ENCODE peak calls at places on chromosomes 5 and 9, in five cellular contexts. G, Q, R, I and J are unnamed samples.

GRCh38 chr5:167412506-167412905 is 878.9 kb upstream of the WWC1 start:
- DNase-seq in R (no peak), I (no peak), G (no peak), Q (no peak), J (no peak)

GRCh38 chr5:178490935-178491632 is 99.1 kb downstream of the COL23A1 start:
- DNase-seq in Q (no peak), R (no peak), I (no peak), G (no peak), J (no peak)

GRCh38 chr5:138948391-138949222 is 73.5 kb upstream of the LRRTM2 start:
- DNase-seq in R (no peak), I (no peak), G (no peak), Q (no peak), J (no peak)

GRCh38 chr9:83526901-83527300 is 11.3 kb downstream of the FRMD3 start:
- DNase-seq in R (no peak), G (no peak), I (no peak), Q (no peak), J (no peak)

GRCh38 chr9:129052592-129052991 is 16.2 kb downstream of the MIGA2 start:
- DNase-seq in I (no peak), Q (no peak), R (no peak), G (no peak), J (no peak)

GRCh38 chr5:167642779-167643517 is 648.5 kb upstream of the WWC1 start:
- DNase-seq in I (peak), R (peak), G (no peak), Q (no peak), J (no peak)

GRCh38 chr5:134247825-134248224 is 22.0 kb upstream of the PPP2CA start:
- DNase-seq in Q (no peak), G (no peak), R (no peak), I (no peak), J (no peak)

GRCh38 chr9:89863141-89863540 is 258.3 kb downstream of the GADD45G start:
- DNase-seq in Q (no peak), R (no peak), I (no peak), G (no peak), J (no peak)

GRCh38 chr5:139473565-139473964 is 2.8 kb downstream of the SMIM33 start:
- DNase-seq in R (no peak), G (no peak), I (peak), Q (no peak), J (no peak)

GRCh38 chr5:148394587-148395019 is 10.8 kb downstream of the FBXO38 start:
- DNase-seq in I (no peak), G (no peak), R (no peak), Q (no peak), J (no peak)

GRCh38 chr5:31346896-31347557 is 153.5 kb downstream of the CDH6 start:
- DNase-seq in I (no peak), Q (no peak), R (no peak), G (no peak), J (no peak)

GRCh38 chr9:38322937-38323336 is 69.6 kb upstream of the ALDH1B1 start:
- DNase-seq in G (no peak), I (no peak), Q (no peak), R (no peak), J (no peak)

GRCh38 chr9:104903609-104904008 is 24.3 kb downstream of the ABCA1 start:
- DNase-seq in R (no peak), Q (no peak), I (peak), G (no peak), J (no peak)

GRCh38 chr5:175418252-175418651 is 25.7 kb downstream of the DRD1 start:
- DNase-seq in I (no peak), G (no peak), Q (no peak), R (no peak), J (no peak)

GRCh38 chr9:7210854-7211637 is 453.3 kb downstream of the KDM4C start:
- DNase-seq in R (no peak), Q (no peak), G (no peak), I (no peak), J (no peak)

GRCh38 chr9:34809504-34810186 is 99.7 kb upstream of the CCL21 start:
- DNase-seq in Q (no peak), G (no peak), R (no peak), I (peak), J (peak)

GRCh38 chr9:107292811-107293554 is 9.9 kb downstream of the RAD23B start:
- DNase-seq in Q (no peak), R (no peak), I (no peak), G (no peak), J (no peak)

GRCh38 chr5:565782-566445 is 41.7 kb upstream of the SLC9A3 start:
- DNase-seq in G (no peak), Q (no peak), R (peak), I (peak), J (no peak)

GRCh38 chr9:90169490-90169889 is 473.1 kb downstream of the DIRAS2 start:
- DNase-seq in R (no peak), Q (no peak), I (no peak), G (no peak), J (no peak)

GRCh38 chr5:14781106-14781505 is 90.5 kb downstream of the ANKH start:
- DNase-seq in Q (peak), R (no peak), G (no peak), I (peak), J (no peak)

GRCh38 chr9:126327016-126327749 is 554 bp downstream of the MVB12B start:
- DNase-seq in R (peak), G (peak), Q (peak), I (no peak), J (no peak)

GRCh38 chr5:134086943-134087305 is 27.6 kb upstream of the TCF7 start:
- DNase-seq in Q (peak), I (no peak), G (peak), R (no peak), J (peak)

GRCh38 chr5:133406208-133406607 is 206.1 kb downstream of the FSTL4 start:
- DNase-seq in G (no peak), Q (peak), R (no peak), I (no peak), J (no peak)